ENCODE peak calls at places on chromosomes 5 and 9, in six cellular contexts. B, Q, V, J, A and C are unnamed samples.

GRCh38 chr9:84226126-84226525 is 114.4 kb downstream of the SLC28A3 start:
- DNase-seq in V (no peak), Q (no peak), B (no peak), A (no peak), J (no peak), C (no peak)

GRCh38 chr9:89891221-89892052 is 286.6 kb downstream of the GADD45G start:
- DNase-seq in B (no peak), Q (no peak), A (no peak), V (no peak), J (peak), C (no peak)

GRCh38 chr5:43658499-43658898 is 55.5 kb downstream of the NNT start:
- DNase-seq in V (no peak), B (no peak), Q (no peak), A (no peak), J (no peak), C (peak)

GRCh38 chr5:91318727-91319126 is 64.4 kb downstream of the ARRDC3 start:
- DNase-seq in B (no peak), A (no peak), Q (no peak), V (peak), J (no peak), C (no peak)

GRCh38 chr9:21031818-21032203 is 371 bp upstream of the HACD4 start:
- DNase-seq in B (no peak), J (no peak), V (no peak), Q (no peak), A (no peak), C (no peak)

GRCh38 chr9:27771803-27772545 is 198.7 kb upstream of the C9orf72 start:
- DNase-seq in B (no peak), J (no peak), Q (no peak), V (no peak), A (no peak), C (no peak)

GRCh38 chr5:139579-140442 is 47.8 kb downstream of the PLEKHG4B start:
- DNase-seq in B (no peak), J (no peak), A (no peak), Q (no peak), V (no peak), C (no peak)

GRCh38 chr9:77839459-77840140 is 191.5 kb upstream of the GNA14 start:
- DNase-seq in V (no peak), Q (no peak), A (no peak), J (no peak), B (no peak), C (no peak)

GRCh38 chr9:109232449-109232848 is 65.4 kb upstream of the FRRS1L start:
- DNase-seq in A (no peak), B (no peak), Q (no peak), J (no peak), V (no peak), C (no peak)

GRCh38 chr9:78280982-78281668 is 15.8 kb upstream of the PSAT1 start:
- DNase-seq in Q (no peak), B (peak), V (peak), A (no peak), J (peak), C (no peak)

GRCh38 chr9:32879335-32879734 is 96.0 kb downstream of the TMEM215 start:
- DNase-seq in V (no peak), B (no peak), A (no peak), J (no peak), Q (no peak), C (no peak)

GRCh38 chr5:179241175-179241574 is 104.1 kb downstream of the ADAMTS2 start:
- DNase-seq in J (peak), V (peak), A (no peak), Q (no peak), B (peak), C (no peak)

GRCh38 chr5:147567917-147568598 is 58.2 kb upstream of the DPYSL3 start:
- DNase-seq in B (no peak), A (no peak), Q (no peak), V (no peak), J (no peak), C (peak)

GRCh38 chr5:138033275-138033808 is 463 bp upstream of the FAM13B start:
- DNase-seq in B (no peak), A (no peak), J (no peak), Q (no peak), V (no peak), C (no peak)

GRCh38 chr9:123355761-123356520 is at the start of gene CRB2:
- DNase-seq in B (no peak), J (peak), Q (no peak), V (no peak), A (no peak), C (no peak)

GRCh38 chr5:171721469-171721868 is 64.1 kb upstream of the SMIM23 start:
- DNase-seq in A (no peak), Q (no peak), V (no peak), J (no peak), B (no peak), C (no peak)

GRCh38 chr5:167104351-167104750 is 1187.1 kb upstream of the WWC1 start:
- DNase-seq in V (no peak), Q (no peak), J (no peak), A (no peak), B (no peak), C (no peak)

GRCh38 chr5:65893749-65894430 is 32.5 kb upstream of the ERBIN start:
- DNase-seq in J (no peak), Q (no peak), A (no peak), V (no peak), B (no peak), C (no peak)

GRCh38 chr5:66232701-66233100 is 88.6 kb downstream of the SREK1 start:
- DNase-seq in V (no peak), Q (no peak), A (no peak), B (no peak), J (no peak), C (no peak)

GRCh38 chr9:89481161-89481915 is 16.6 kb downstream of the SEMA4D start:
- DNase-seq in Q (no peak), A (no peak), B (no peak), J (no peak), V (no peak), C (no peak)

GRCh38 chr5:61409568-61409967 is 77.5 kb downstream of the ZSWIM6 start:
- DNase-seq in B (no peak), J (no peak), A (no peak), Q (peak), V (no peak), C (peak)

GRCh38 chr5:56012281-56012963 is 17.7 kb upstream of the IL6ST start:
- DNase-seq in J (no peak), A (peak), Q (no peak), V (no peak), B (no peak), C (no peak)

GRCh38 chr5:8857051-8857450 is 688.8 kb downstream of the SEMA5A start:
- DNase-seq in J (no peak), B (no peak), A (no peak), V (no peak), Q (no peak), C (no peak)

GRCh38 chr5:101103874-101104273 is 200.8 kb upstream of the ST8SIA4 start:
- DNase-seq in A (no peak), J (no peak), Q (peak), V (no peak), B (no peak), C (no peak)

DNA sequence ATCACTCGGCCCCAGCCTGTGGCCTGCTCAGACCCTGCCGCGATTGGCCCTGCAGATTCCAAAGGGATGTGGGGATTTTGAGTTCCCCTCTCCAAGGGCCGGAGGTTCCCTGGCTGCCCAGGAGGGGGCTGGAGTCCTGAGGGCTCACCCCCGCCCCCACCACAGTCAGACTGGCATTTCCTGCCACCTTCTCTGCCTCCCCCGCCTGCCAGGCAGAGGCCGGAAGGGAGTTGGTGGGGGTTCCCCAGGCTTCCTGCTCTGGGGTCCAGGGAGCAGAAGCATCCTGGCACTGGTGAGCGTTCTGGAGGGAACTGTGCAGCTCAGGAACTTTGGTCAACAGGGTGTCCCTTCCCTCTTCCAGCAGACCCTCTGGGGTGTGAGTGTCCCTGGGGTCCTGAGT is 70.6 kb downstream of the RXRA start:
- DNase-seq in J (no peak), Q (no peak), B (no peak), V (no peak), A (no peak), C (no peak)
- H3K4me3 ChIP-seq in J (no peak), Q (no peak), B (no peak), V (peak), A (no peak), C (no peak)

GRCh38 chr5:67578011-67578410 is 381.4 kb upstream of the CD180 start:
- DNase-seq in V (no peak), B (no peak), J (no peak), A (no peak), Q (no peak), C (no peak)

GRCh38 chr5:67577424-67577823 is 380.8 kb upstream of the CD180 start:
- DNase-seq in V (no peak), A (no peak), J (no peak), Q (no peak), B (no peak), C (no peak)

GRCh38 chr5:67576112-67576511 is 379.5 kb upstream of the CD180 start:
- DNase-seq in B (no peak), A (no peak), J (no peak), V (no peak), Q (no peak), C (no peak)

GRCh38 chr5:67581203-67581602 is 384.6 kb upstream of the CD180 start:
- DNase-seq in A (no peak), V (no peak), J (no peak), B (no peak), Q (no peak), C (no peak)
- H3K27ac ChIP-seq in A (no peak), V (no peak), J (no peak), B (no peak), Q (no peak), C (no peak)

DNA sequence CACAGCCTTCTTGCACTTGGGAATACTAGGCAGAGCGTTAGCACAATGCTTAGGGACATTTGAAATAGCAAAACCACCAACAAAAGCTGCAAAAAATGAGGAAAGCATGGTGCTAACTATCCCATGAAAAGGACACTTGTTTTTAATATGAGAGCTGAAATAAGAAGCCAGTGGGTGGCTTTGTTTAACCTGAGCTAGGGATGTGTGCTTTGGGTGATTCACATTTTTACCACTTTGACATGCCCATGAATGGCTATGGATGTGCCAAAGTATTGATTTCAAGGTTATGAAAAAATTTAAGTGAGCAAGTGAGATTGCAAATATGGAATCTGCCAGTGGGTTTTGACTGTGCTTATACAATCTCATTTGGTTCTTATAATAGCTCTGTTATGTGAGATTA is 67.3 kb downstream of the DMRT2 start:
- DNase-seq in V (no peak), Q (no peak), J (no peak), B (no peak), A (no peak), C (no peak)
- TF ChIP-seq CTCF in V (no peak), Q (no peak), J (no peak), B (no peak), A (no peak), C (no peak)

GRCh38 chr9:118618744-118619299 is 750.4 kb downstream of the BRINP1 start:
- DNase-seq in J (no peak), B (no peak), Q (no peak), V (no peak), A (no peak), C (no peak)

GRCh38 chr9:118612201-118612600 is 757.0 kb downstream of the BRINP1 start:
- DNase-seq in B (no peak), Q (no peak), J (no peak), A (no peak), V (no peak), C (no peak)

GRCh38 chr9:118614011-118614410 is 755.2 kb downstream of the BRINP1 start:
- DNase-seq in Q (no peak), A (no peak), V (no peak), J (no peak), B (no peak), C (no peak)

GRCh38 chr9:118618091-118618490 is 751.1 kb downstream of the BRINP1 start:
- DNase-seq in B (no peak), V (no peak), A (no peak), J (no peak), Q (no peak), C (no peak)
- H3K4me3 ChIP-seq in B (no peak), V (no peak), A (no peak), J (no peak), Q (no peak), C (no peak)

GRCh38 chr5:135720191-135720590 is 114.3 kb upstream of the SLC25A48 start:
- DNase-seq in A (no peak), B (no peak), J (no peak), Q (no peak), V (no peak), C (no peak)
- H3K27ac ChIP-seq in A (no peak), B (no peak), J (no peak), Q (no peak), V (no peak), C (no peak)

GRCh38 chr9:93061791-93062299 is 3.3 kb downstream of the SUSD3 start:
- DNase-seq in B (no peak), V (peak), Q (no peak), A (no peak), J (peak), C (no peak)
- TF ChIP-seq CTCF in B (no peak), V (no peak), Q (no peak), A (no peak), J (no peak), C (no peak)

GRCh38 chr9:94807556-94807955 is 81.1 kb downstream of the AOPEP start:
- DNase-seq in Q (no peak), V (no peak), B (no peak), A (no peak), J (no peak), C (no peak)

GRCh38 chr9:94804917-94805544 is 78.5 kb downstream of the AOPEP start:
- DNase-seq in V (no peak), Q (no peak), B (no peak), J (no peak), A (no peak), C (no peak)

GRCh38 chr9:94805585-94805984 is 79.1 kb downstream of the AOPEP start:
- DNase-seq in J (no peak), V (no peak), B (no peak), A (no peak), Q (peak), C (peak)

GRCh38 chr9:94804316-94804715 is 77.8 kb downstream of the AOPEP start:
- DNase-seq in V (no peak), A (no peak), B (no peak), J (no peak), Q (no peak), C (no peak)

DNA sequence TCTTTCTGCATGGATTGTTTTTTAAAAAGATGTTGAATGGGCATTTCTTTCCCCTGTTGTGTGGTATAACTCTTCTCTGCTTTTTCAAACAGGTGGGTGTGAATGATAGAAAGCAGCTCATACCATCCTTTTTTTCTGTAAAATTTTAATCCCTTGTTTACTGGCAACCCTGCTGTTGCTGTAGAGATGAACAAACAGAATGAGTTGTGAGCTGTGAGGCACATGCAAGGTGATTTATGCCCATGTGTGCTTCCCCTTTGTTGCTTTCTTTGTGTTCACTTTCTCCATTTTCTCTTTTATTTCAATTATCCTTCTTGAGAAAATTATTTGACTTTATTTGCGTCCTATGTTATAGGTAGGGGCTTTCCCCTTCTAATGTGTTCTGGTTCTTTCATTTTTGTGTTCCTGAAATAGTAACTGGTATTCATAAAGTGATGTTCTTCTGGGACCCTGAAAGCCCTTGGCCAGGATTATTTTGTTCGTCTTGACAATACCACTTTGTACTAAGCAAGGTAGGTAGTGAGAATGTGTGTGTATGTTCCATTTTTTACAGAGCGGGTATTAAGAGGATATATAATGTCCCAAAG is 79.9 kb downstream of the AOPEP start:
- DNase-seq in B (no peak), Q (peak), J (no peak), A (no peak), V (no peak), C (no peak)
- H3K4me3 ChIP-seq in B (no peak), Q (no peak), J (no peak), A (no peak), V (no peak), C (no peak)